ENCODE peak calls at places on chromosomes 7 and 10, in eight cellular contexts. Y, S, X, U, I, A, T and D are unnamed samples.

GRCh38 chr10:91797077-91797690 is 1.0 kb upstream of the TNKS2 start:
- DNase-seq in Y (no peak), S (no peak), X (no peak), U (no peak), I (no peak), A (no peak), T (no peak), D (no peak)

GRCh38 chr10:35685402-35685801 is 43.3 kb upstream of the FZD8 start:
- DNase-seq in Y (no peak), S (no peak), X (peak; percentile 13), U (no peak), I (no peak), A (no peak), T (no peak), D (no peak)

GRCh38 chr7:133365892-133366291 is 113.0 kb downstream of the EXOC4 start:
- DNase-seq in Y (peak; percentile 62), S (no peak), X (no peak), U (no peak), I (no peak), A (peak; percentile 18), T (no peak), D (no peak)

GRCh38 chr7:98278408-98278807 is 3.1 kb upstream of the BRI3 start:
- DNase-seq in Y (no peak), S (no peak), X (no peak), U (no peak), I (no peak), A (no peak), T (no peak), D (no peak)

GRCh38 chr7:149707448-149707886 is 65.9 kb downstream of the ZNF467 start:
- DNase-seq in Y (no peak), S (no peak), X (no peak), U (no peak), I (no peak), A (no peak), T (no peak), D (no peak)

GRCh38 chr10:110378019-110378418 is 73.3 kb upstream of the SMNDC1 start:
- DNase-seq in Y (no peak), S (no peak), X (no peak), U (no peak), I (no peak), A (no peak), T (no peak), D (no peak)

GRCh38 chr7:68321076-68321639 is 1277.1 kb upstream of the AUTS2 start:
- DNase-seq in Y (no peak), S (peak; percentile 59), X (peak; percentile 13), U (no peak), I (peak; percentile 52), A (no peak), T (peak; percentile 86), D (no peak)

GRCh38 chr10:27822286-27822685 is 76.7 kb upstream of the MKX start:
- DNase-seq in Y (peak; percentile 58), S (no peak), X (no peak), U (no peak), I (no peak), A (no peak), T (no peak), D (no peak)

GRCh38 chr7:149716007-149716931 is 57.1 kb downstream of the ZNF467 start:
- DNase-seq in Y (peak; percentile 23), S (no peak), X (no peak), U (no peak), I (no peak), A (no peak), T (no peak), D (no peak)

DNA sequence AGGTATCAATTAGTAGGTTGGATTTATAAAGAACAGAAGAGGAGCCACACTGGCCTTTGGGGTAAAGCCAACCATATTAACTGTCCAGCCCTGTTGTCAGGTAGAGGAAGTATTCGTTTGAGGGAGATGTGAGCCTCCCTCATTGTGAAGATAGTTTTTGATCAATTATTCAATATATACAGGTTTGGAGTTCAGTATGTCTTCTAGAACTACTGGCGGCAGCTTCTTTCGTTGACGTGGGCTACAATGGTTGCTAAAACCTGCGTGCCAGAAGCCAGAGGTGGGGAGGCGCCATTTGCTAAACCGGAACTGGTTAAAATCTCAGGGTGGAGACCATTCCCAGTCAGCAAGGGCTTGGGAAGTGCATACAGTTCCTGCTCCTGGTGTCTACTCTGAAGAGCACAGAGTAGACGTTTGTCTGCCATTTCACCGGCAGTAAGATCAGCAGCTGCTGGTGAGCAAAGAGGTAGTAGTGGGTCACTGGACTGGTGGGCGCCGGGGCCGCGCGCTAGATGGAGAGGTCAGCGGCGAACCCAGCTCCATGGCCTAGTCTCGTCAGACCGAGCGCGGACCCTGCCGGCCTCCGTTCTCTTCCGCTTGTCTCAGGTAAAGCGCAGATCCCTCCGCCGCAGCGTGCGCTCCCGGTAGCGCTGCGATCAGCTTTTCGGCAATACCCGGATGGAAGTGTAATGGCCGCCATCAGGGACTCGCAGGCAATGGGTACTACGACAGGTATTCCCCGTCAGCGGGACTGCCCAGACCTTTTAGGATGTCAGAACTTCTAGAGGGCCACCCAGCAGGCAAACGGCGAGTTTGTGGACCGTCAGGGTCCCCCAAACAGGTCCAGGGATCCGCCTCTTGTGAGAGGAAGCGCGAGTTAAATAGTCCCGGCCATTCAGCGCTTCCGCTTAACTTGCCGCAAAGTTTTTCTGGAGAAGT is at the start of gene ZNF518A:
- DNase-seq in Y (peak; percentile 97), S (peak; percentile 92), X (peak; percentile 87), U (peak; percentile 99), I (peak; percentile 94), A (peak; percentile 87), T (peak; percentile 90), D (peak; percentile 99)
- TF ChIP-seq POLR2A in Y (peak; percentile 17), S (no peak), X (peak; percentile 80), U (peak; percentile 93), I (no peak), A (peak; percentile 28), T (peak; percentile 40), D (peak; percentile 58)

DNA sequence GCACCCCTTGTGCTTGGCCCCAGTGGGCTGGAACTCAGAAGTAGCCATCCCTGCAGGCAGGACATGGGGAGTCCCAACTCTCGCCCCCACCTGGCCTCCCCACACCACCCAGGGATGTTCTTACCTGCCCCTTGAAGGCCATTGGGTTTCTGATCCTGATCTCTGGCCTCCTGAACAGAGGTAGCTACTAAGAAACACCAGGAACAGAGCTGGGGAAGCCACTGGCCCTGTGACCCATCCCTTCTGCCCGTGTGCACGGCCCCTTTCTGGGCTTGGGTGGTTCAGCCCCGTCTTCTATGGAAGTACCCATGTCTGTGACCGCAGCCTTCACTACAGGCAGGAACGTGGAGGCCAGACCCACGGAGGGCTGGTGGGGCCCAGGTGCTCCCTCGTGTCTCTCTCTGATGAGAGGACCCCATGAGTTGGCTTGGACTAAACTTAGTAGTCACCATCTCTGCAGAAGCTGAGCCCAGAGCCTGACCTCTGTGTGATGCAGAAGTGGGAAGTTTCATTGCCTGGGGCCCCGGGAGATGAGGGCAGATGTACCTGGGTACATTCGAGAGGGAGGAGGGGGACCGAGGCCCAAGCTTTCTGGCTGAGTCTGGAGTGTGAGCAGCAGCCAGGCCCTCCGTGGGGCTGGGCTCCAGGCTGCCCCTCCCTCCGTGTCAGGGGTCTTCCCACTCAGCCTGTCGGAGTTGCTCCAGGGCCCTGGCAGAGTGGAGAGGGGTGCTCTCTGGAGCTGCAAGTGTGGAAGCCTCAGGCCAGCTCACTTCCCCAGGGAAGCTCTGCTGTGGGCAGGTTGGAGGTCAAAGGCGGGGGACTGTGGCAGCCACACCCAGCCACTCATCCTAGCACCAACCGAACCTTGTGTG is 81.0 kb downstream of the MKI67 start:
- DNase-seq in Y (no peak), S (peak; percentile 42), X (no peak), U (no peak), I (no peak), A (no peak), T (no peak), D (no peak)
- TF ChIP-seq POLR2A in Y (no peak), S (no peak), X (no peak), U (no peak), I (no peak), A (no peak), T (no peak), D (no peak)

GRCh38 chr10:14584643-14585042 is 190.1 kb downstream of the FAM107B start:
- DNase-seq in Y (no peak), S (no peak), X (no peak), U (no peak), I (peak; percentile 59), A (no peak), T (no peak), D (no peak)
- TF ChIP-seq POLR2A in Y (no peak), S (no peak), X (no peak), U (no peak), I (no peak), A (no peak), T (no peak), D (no peak)

GRCh38 chr10:99619090-99619800 is 994 bp downstream of the SLC25A28 start:
- DNase-seq in Y (peak; percentile 25), S (no peak), X (no peak), U (no peak), I (no peak), A (no peak), T (no peak), D (peak; percentile 63)

GRCh38 chr10:99619851-99620712 is at the start of gene SLC25A28:
- DNase-seq in Y (peak; percentile 100), S (peak; percentile 97), X (peak; percentile 97), U (peak; percentile 100), I (peak; percentile 93), A (peak; percentile 93), T (peak; percentile 96), D (peak; percentile 100)

GRCh38 chr10:99623919-99624318 is 3.7 kb upstream of the SLC25A28 start:
- DNase-seq in Y (no peak), S (no peak), X (no peak), U (no peak), I (no peak), A (no peak), T (no peak), D (no peak)

GRCh38 chr10:99620713-99621453 is 644 bp upstream of the SLC25A28 start:
- DNase-seq in Y (peak; percentile 94), S (peak; percentile 97), X (peak; percentile 84), U (peak; percentile 89), I (peak; percentile 89), A (peak; percentile 95), T (peak; percentile 91), D (peak; percentile 96)

GRCh38 chr10:99621454-99622246 is 1.4 kb upstream of the SLC25A28 start:
- DNase-seq in Y (no peak), S (no peak), X (no peak), U (no peak), I (no peak), A (no peak), T (no peak), D (peak; percentile 31)
- TF ChIP-seq POLR2A in Y (no peak), S (no peak), X (peak; percentile 94), U (peak; percentile 86), I (no peak), A (peak; percentile 83), T (no peak), D (peak; percentile 8)

GRCh38 chr10:64444578-64444977 is 923.4 kb downstream of the REEP3 start:
- DNase-seq in Y (no peak), S (no peak), X (no peak), U (no peak), I (no peak), A (no peak), T (no peak), D (no peak)

GRCh38 chr10:64449603-64450002 is 928.4 kb downstream of the REEP3 start:
- DNase-seq in Y (no peak), S (no peak), X (no peak), U (no peak), I (no peak), A (no peak), T (no peak), D (no peak)

GRCh38 chr10:64450312-64450711 is 929.1 kb downstream of the REEP3 start:
- DNase-seq in Y (no peak), S (no peak), X (no peak), U (no peak), I (no peak), A (no peak), T (no peak), D (no peak)
- TF ChIP-seq POLR2A in Y (no peak), S (no peak), X (no peak), U (no peak), I (no peak), A (no peak), T (no peak), D (no peak)